ENCODE peak calls at places on chromosomes 6 and 20, in four cellular contexts. One of them, this sample, is unnamed.

GRCh38 chr6:140850438-140850837 is 1282.3 kb upstream of the GJE1 start:
- DNase-seq in HCT116: no peak
- DNase-seq in K562: no peak
- DNase-seq in SK-N-SH: no peak
- DNase-seq in this sample: no peak

GRCh38 chr6:124027392-124027791 is 223.7 kb downstream of the NKAIN2 start:
- DNase-seq in HCT116: no peak
- DNase-seq in K562: no peak
- DNase-seq in SK-N-SH: no peak
- DNase-seq in this sample: no peak

GRCh38 chr20:54197621-54198604 is 10.0 kb upstream of the PFDN4 start:
- DNase-seq in HCT116: no peak
- DNase-seq in K562: no peak
- DNase-seq in SK-N-SH: no peak
- DNase-seq in this sample: no peak

GRCh38 chr20:48687097-48687800 is 140.6 kb downstream of the PREX1 start:
- DNase-seq in HCT116: no peak
- DNase-seq in K562: no peak
- DNase-seq in SK-N-SH: no peak
- DNase-seq in this sample: no peak

GRCh38 chr20:31484001-31484400 is 8.9 kb downstream of the REM1 start:
- DNase-seq in HCT116: no peak
- DNase-seq in K562: peak; percentile 83
- DNase-seq in SK-N-SH: peak; percentile 43
- DNase-seq in this sample: no peak

GRCh38 chr20:61849822-61850221 is 215.9 kb downstream of the TAF4 start:
- DNase-seq in HCT116: no peak
- DNase-seq in K562: no peak
- DNase-seq in SK-N-SH: no peak
- DNase-seq in this sample: no peak

GRCh38 chr20:57801046-57801445 is 91.2 kb upstream of the PMEPA1 start:
- DNase-seq in HCT116: no peak
- DNase-seq in K562: no peak
- DNase-seq in SK-N-SH: no peak
- DNase-seq in this sample: no peak

GRCh38 chr6:5163233-5163632 is 78.1 kb downstream of the PPP1R3G start:
- DNase-seq in HCT116: no peak
- DNase-seq in K562: no peak
- DNase-seq in SK-N-SH: no peak
- DNase-seq in this sample: no peak

DNA sequence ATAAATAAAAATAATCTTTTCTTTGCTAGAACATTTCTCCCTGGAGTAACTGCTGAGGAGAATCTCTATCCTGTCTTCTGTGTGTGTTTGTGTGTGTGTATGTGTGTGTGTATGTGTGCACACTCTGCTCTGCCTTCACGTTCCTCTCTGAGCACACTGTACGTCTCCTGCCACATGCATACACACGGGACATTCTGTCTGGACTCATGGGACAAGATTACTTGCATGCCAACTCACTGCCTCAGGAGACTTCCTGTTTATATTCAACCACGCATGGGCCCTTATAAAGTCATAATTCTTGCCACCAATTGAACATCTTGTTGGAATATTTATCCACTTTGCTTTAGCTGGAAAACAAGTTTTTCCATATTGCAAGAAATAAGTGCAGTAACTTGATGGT is 930.6 kb downstream of the KIF16B start:
- DNase-seq in HCT116: no peak
- DNase-seq in K562: no peak
- DNase-seq in SK-N-SH: no peak
- DNase-seq in this sample: no peak
- TF ChIP-seq JUND in HCT116: no peak
- TF ChIP-seq JUND in K562: no peak
- TF ChIP-seq JUND in SK-N-SH: no peak
- TF ChIP-seq JUND in this sample: no peak

GRCh38 chr6:20789162-20789561 is 254.9 kb downstream of the CDKAL1 start:
- DNase-seq in HCT116: no peak
- DNase-seq in K562: no peak
- DNase-seq in SK-N-SH: no peak
- DNase-seq in this sample: no peak
- TF ChIP-seq JUND in HCT116: no peak
- TF ChIP-seq JUND in K562: no peak
- TF ChIP-seq JUND in SK-N-SH: no peak
- TF ChIP-seq JUND in this sample: no peak

DNA sequence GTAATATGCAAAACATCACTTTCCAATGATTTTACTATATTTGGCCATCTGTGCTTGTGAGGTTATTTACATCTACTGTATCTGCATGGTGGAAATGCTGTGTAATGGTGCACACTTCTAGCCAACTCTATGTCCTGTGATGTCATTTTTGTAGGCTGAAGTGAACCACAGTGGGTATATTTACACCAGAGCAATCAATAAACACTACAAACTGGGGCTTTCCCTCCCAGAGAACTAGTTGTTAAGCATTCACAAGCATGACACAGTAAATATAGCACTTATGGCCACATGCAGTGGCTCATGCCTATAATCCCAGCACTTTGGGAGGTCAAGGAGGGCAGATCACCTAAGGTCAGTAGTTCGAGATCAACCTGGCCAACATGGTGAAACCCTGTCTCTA is 4.9 kb downstream of the SLC22A2 start:
- DNase-seq in HCT116: no peak
- DNase-seq in K562: no peak
- DNase-seq in SK-N-SH: no peak
- DNase-seq in this sample: no peak
- TF ChIP-seq JUND in HCT116: no peak
- TF ChIP-seq JUND in K562: no peak
- TF ChIP-seq JUND in SK-N-SH: no peak
- TF ChIP-seq JUND in this sample: no peak

GRCh38 chr6:154122195-154122925 is 83.3 kb downstream of the OPRM1 start:
- DNase-seq in HCT116: no peak
- DNase-seq in K562: no peak
- DNase-seq in SK-N-SH: no peak
- DNase-seq in this sample: no peak

GRCh38 chr6:154123131-154123530 is 84.1 kb downstream of the OPRM1 start:
- DNase-seq in HCT116: no peak
- DNase-seq in K562: no peak
- DNase-seq in SK-N-SH: no peak
- DNase-seq in this sample: no peak

GRCh38 chr6:154123567-154123966 is 84.5 kb downstream of the OPRM1 start:
- DNase-seq in HCT116: no peak
- DNase-seq in K562: no peak
- DNase-seq in SK-N-SH: no peak
- DNase-seq in this sample: no peak

DNA sequence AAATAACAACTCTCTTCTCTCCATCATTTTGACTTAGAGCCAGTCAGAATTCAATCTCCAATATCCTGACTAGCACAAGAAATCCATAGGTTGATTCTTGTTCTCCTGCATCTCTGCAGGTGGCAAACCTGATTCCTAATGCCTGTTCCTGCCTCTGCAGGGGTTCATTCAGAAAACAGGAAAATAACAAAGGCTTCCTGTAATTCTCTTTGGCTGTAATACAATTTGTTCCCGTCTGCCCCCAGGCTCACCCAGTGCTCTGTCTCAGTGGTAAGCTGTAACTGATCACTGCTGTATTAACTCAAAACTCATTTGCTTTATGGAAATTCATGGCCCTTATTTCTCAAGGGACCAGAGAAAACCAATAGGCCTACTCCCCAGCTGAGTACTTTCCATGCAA is 88.6 kb downstream of the OPRM1 start:
- DNase-seq in HCT116: no peak
- DNase-seq in K562: no peak
- DNase-seq in SK-N-SH: peak; percentile 53
- DNase-seq in this sample: no peak
- TF ChIP-seq JUND in HCT116: no peak
- TF ChIP-seq JUND in K562: no peak
- TF ChIP-seq JUND in SK-N-SH: no peak
- TF ChIP-seq JUND in this sample: no peak

GRCh38 chr6:34834789-34835518 is 43.1 kb downstream of the BLTP3A start:
- DNase-seq in HCT116: no peak
- DNase-seq in K562: no peak
- DNase-seq in SK-N-SH: no peak
- DNase-seq in this sample: no peak
- TF ChIP-seq JUND in HCT116: no peak
- TF ChIP-seq JUND in K562: peak; percentile 82
- TF ChIP-seq JUND in SK-N-SH: no peak
- TF ChIP-seq JUND in this sample: no peak

DNA sequence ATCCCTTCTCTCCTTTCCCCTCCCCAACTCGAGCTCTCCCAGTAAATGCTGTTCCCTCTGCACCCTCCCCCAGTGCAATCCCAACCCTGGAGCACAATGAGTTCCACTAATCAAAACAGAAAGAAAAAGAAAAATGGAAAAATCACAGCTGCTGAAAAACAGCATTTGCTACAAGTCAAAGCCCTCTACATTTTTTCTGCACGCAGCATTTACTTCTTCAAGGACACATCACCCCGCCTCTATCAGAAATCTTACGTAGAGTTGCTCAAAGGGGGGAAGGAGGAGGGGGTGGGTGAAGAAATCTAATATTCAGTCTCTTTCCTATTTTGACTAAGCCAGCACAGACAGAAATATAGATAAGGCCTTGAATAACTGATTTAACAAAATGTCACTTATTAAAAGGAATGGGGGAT is 10.7 kb downstream of the TRERF1 start:
- DNase-seq in HCT116: no peak
- DNase-seq in K562: no peak
- DNase-seq in SK-N-SH: no peak
- DNase-seq in this sample: no peak
- TF ChIP-seq JUND in HCT116: no peak
- TF ChIP-seq JUND in K562: no peak
- TF ChIP-seq JUND in SK-N-SH: no peak
- TF ChIP-seq JUND in this sample: no peak

GRCh38 chr20:20010639-20011500 is 6.3 kb upstream of the NAA20 start:
- DNase-seq in HCT116: no peak
- DNase-seq in K562: no peak
- DNase-seq in SK-N-SH: no peak
- DNase-seq in this sample: no peak
- TF ChIP-seq JUND in HCT116: no peak
- TF ChIP-seq JUND in K562: no peak
- TF ChIP-seq JUND in SK-N-SH: peak; percentile 28
- TF ChIP-seq JUND in this sample: no peak

GRCh38 chr6:167397712-167398111 is 72.8 kb downstream of the TTLL2 start:
- DNase-seq in HCT116: no peak
- DNase-seq in K562: no peak
- DNase-seq in SK-N-SH: no peak
- DNase-seq in this sample: no peak
- TF ChIP-seq JUND in HCT116: no peak
- TF ChIP-seq JUND in K562: no peak
- TF ChIP-seq JUND in SK-N-SH: no peak
- TF ChIP-seq JUND in this sample: no peak

GRCh38 chr6:7107578-7108195 is at the start of gene RREB1:
- DNase-seq in HCT116: peak; percentile 15
- DNase-seq in K562: peak; percentile 90
- DNase-seq in SK-N-SH: peak; percentile 75
- DNase-seq in this sample: peak; percentile 67

GRCh38 chr6:7106752-7107577 is 796 bp upstream of the RREB1 start:
- DNase-seq in HCT116: no peak
- DNase-seq in K562: peak; percentile 87
- DNase-seq in SK-N-SH: no peak
- DNase-seq in this sample: peak; percentile 55

GRCh38 chr6:7108964-7109836 is 1.4 kb downstream of the RREB1 start:
- DNase-seq in HCT116: no peak
- DNase-seq in K562: peak; percentile 52
- DNase-seq in SK-N-SH: peak; percentile 44
- DNase-seq in this sample: peak; percentile 66

GRCh38 chr6:7110092-7110792 is 2.5 kb downstream of the RREB1 start:
- DNase-seq in HCT116: no peak
- DNase-seq in K562: no peak
- DNase-seq in SK-N-SH: no peak
- DNase-seq in this sample: no peak

DNA sequence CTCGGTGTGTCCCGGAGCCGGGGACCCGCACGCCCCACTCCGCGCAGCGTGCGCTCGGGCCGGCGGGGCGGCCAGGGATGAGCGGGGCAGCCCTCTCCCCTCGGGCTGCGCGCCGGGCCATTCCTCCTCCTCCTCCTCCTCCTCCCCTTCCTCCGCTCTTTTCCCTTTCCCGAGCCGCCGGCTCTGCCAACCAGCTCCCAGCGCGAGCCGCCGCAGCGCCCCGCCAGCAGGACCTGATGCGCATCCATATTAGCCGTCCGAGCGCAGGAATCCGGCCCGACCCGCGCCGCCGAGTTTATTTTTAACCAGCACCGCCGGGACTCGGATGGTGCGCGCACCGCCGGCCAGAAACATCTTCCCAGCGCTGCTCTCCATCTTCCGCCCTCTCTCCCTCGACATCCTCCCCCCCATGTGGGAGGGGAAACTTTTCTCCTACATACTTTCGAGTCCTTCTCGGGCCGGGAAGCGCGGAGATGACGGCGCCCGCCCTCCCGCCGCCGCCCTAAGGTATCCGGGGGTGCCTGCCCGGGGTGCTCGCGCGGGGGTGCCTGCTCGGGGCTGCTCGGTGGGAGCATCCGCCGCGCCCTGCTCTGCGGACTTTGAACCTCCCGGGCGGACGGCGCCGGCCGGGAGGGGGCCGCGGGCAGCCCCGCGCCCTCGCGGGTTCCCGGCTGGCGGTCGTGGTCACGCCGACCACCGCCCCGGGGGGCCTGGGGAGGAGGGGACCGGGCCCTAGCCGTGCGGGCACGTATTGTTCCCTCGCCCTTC is 619 bp downstream of the RREB1 start:
- DNase-seq in HCT116: no peak
- DNase-seq in K562: peak; percentile 64
- DNase-seq in SK-N-SH: peak; percentile 66
- DNase-seq in this sample: peak; percentile 72
- TF ChIP-seq JUND in HCT116: no peak
- TF ChIP-seq JUND in K562: no peak
- TF ChIP-seq JUND in SK-N-SH: no peak
- TF ChIP-seq JUND in this sample: no peak